ENCODE peak calls at places on chromosomes 2 and 18, in nine cellular contexts. J is nephron progenitor cell; Q is psoas muscle; K is glutamatergic neuron; T is GM12865; Z is mammary epithelial cell; G is activated CD8-positive, alpha-beta T cell treated with anti-CD3 and anti-CD28 coated beads for 36 hours; R is Calu3; F is K562. L is an unnamed sample.

GRCh38 chr2:29309090-29310054 is 194.2 kb downstream of the CLIP4 start:
- DNase-seq in J (peak; percentile 60), Q (no peak), K (peak; percentile 24), T (peak; percentile 80), Z (peak; percentile 47), G (peak; percentile 62), R (peak; percentile 72), F (peak; percentile 68), L (no peak)

GRCh38 chr18:37258131-37258530 is 307.5 kb downstream of the CELF4 start:
- DNase-seq in J (no peak), Q (no peak), K (no peak), T (no peak), Z (no peak), G (no peak), R (no peak), F (no peak), L (no peak)

GRCh38 chr2:23700627-23701026 is 226.3 kb downstream of the ATAD2B start:
- DNase-seq in J (no peak), Q (no peak), K (no peak), T (no peak), Z (no peak), G (no peak), R (no peak), F (no peak), L (peak; percentile 0)

GRCh38 chr2:239289545-239289944 is 111.3 kb downstream of the HDAC4 start:
- DNase-seq in J (no peak), Q (no peak), K (no peak), T (no peak), Z (no peak), G (peak; percentile 63), R (no peak), F (no peak), L (peak; percentile 39)

GRCh38 chr2:142142595-142142994 is 11.8 kb upstream of the LRP1B start:
- DNase-seq in J (no peak), Q (no peak), K (no peak), T (no peak), Z (peak; percentile 79), G (no peak), R (no peak), F (no peak), L (no peak)

GRCh38 chr2:197711576-197711975 is 6.4 kb downstream of the MARS2 start:
- DNase-seq in J (no peak), Q (no peak), K (no peak), T (no peak), Z (no peak), G (no peak), R (no peak), F (no peak), L (no peak)

GRCh38 chr2:163171786-163172549 is 333.4 kb upstream of the KCNH7 start:
- DNase-seq in J (no peak), Q (no peak), K (no peak), T (no peak), Z (peak; percentile 48), G (no peak), R (no peak), F (no peak), L (no peak)

GRCh38 chr2:38164881-38165280 is 88.9 kb upstream of the CYP1B1 start:
- DNase-seq in J (peak; percentile 35), Q (no peak), K (no peak), T (peak; percentile 75), Z (no peak), G (no peak), R (no peak), F (no peak), L (no peak)

GRCh38 chr2:104872866-104873688 is 19.2 kb downstream of the POU3F3 start:
- DNase-seq in J (peak; percentile 76), Q (no peak), K (peak; percentile 71), T (peak; percentile 73), Z (peak; percentile 46), G (peak; percentile 70), R (peak; percentile 69), F (peak; percentile 68), L (peak; percentile 58)

GRCh38 chr2:10382313-10383061 is 65.6 kb downstream of the ODC1 start:
- DNase-seq in J (peak; percentile 43), Q (no peak), K (no peak), T (peak; percentile 71), Z (no peak), G (peak; percentile 56), R (no peak), F (no peak), L (no peak)

GRCh38 chr2:75573145-75573878 is 12.6 kb upstream of the EVA1A start:
- DNase-seq in J (no peak), Q (no peak), K (no peak), T (no peak), Z (peak; percentile 85), G (no peak), R (no peak), F (no peak), L (no peak)

GRCh38 chr2:172293952-172294351 is 133.4 kb upstream of the ITGA6 start:
- DNase-seq in J (no peak), Q (peak; percentile 60), K (no peak), T (no peak), Z (peak; percentile 37), G (no peak), R (peak; percentile 70), F (no peak), L (peak; percentile 55)

GRCh38 chr2:240452471-240453256 is 17.2 kb downstream of the GPC1 start:
- DNase-seq in J (peak; percentile 91), Q (peak; percentile 88), K (peak; percentile 89), T (no peak), Z (peak; percentile 39), G (no peak), R (peak; percentile 87), F (peak; percentile 72), L (peak; percentile 86)

GRCh38 chr2:241443486-241444223 is 64.7 kb downstream of the STK25 start:
- DNase-seq in J (no peak), Q (no peak), K (no peak), T (peak; percentile 93), Z (peak; percentile 93), G (peak; percentile 96), R (peak; percentile 43), F (peak; percentile 68), L (no peak)

GRCh38 chr2:173459363-173459762 is 104.7 kb downstream of the CDCA7 start:
- DNase-seq in J (no peak), Q (no peak), K (no peak), T (no peak), Z (no peak), G (no peak), R (no peak), F (no peak), L (no peak)
- TF ChIP-seq CTCF in J (no peak), Q (no peak), K (no peak), T (no peak), Z (no peak), G (no peak), R (no peak), F (no peak), L (no peak)

GRCh38 chr2:168053676-168054075 is 193.7 kb downstream of the STK39 start:
- DNase-seq in J (no peak), Q (no peak), K (no peak), T (no peak), Z (no peak), G (no peak), R (no peak), F (no peak), L (no peak)

GRCh38 chr2:168049609-168050008 is 197.8 kb downstream of the STK39 start:
- DNase-seq in J (no peak), Q (no peak), K (no peak), T (no peak), Z (no peak), G (no peak), R (no peak), F (no peak), L (no peak)

GRCh38 chr2:168047291-168047690 is 200.1 kb downstream of the STK39 start:
- DNase-seq in J (no peak), Q (no peak), K (no peak), T (no peak), Z (no peak), G (no peak), R (no peak), F (no peak), L (no peak)

GRCh38 chr2:168054657-168055056 is 192.7 kb downstream of the STK39 start:
- DNase-seq in J (no peak), Q (no peak), K (no peak), T (no peak), Z (no peak), G (no peak), R (no peak), F (no peak), L (no peak)

GRCh38 chr2:168050377-168050776 is 197.0 kb downstream of the STK39 start:
- DNase-seq in J (no peak), Q (no peak), K (no peak), T (no peak), Z (no peak), G (no peak), R (no peak), F (peak; percentile 5), L (no peak)
- TF ChIP-seq CTCF in J (no peak), Q (no peak), K (no peak), T (no peak), Z (no peak), G (no peak), R (no peak), F (no peak), L (no peak)

GRCh38 chr2:178208817-178209216 is 14.5 kb downstream of the OSBPL6 start:
- DNase-seq in J (no peak), Q (no peak), K (no peak), T (no peak), Z (no peak), G (no peak), R (no peak), F (peak; percentile 26), L (no peak)
- TF ChIP-seq CTCF in J (no peak), Q (peak; percentile 34), K (no peak), T (no peak), Z (peak; percentile 34), G (no peak), R (peak; percentile 18), F (no peak), L (no peak)

DNA sequence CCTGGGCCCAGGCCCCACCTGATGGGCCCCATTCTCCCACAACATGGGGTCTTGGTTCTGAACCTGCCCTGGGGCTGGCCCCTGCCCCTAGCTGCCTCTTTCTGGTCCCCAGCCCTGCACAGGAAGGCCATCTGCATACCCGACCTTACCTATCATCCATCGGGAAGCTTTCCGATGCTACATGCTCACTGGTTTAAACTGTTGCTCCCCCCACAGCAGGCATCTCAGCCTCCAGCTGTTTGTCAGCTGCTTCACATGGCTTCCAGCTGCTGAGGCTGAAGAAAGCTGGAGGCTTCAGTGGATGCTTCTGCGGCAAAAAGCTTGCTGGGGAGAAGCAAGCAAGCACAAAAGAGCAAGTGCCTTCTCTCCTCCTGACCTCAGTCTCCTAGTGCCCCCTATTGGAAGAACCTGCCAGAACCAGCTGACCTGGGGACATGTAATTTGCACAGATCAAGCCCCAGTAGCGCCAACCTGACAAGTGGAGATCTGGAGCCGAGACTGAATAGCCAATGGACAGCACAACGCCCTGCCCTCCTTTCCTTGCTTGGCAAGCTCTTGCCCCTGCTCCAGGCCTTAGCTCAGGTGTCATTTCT is 24.1 kb upstream of the RHOB start:
- DNase-seq in J (no peak), Q (no peak), K (no peak), T (peak; percentile 54), Z (peak; percentile 39), G (peak; percentile 47), R (no peak), F (peak; percentile 44), L (no peak)
- TF ChIP-seq CTCF in J (no peak), Q (peak; percentile 15), K (no peak), T (peak; percentile 32), Z (peak; percentile 66), G (no peak), R (no peak), F (peak; percentile 46), L (no peak)